ENCODE peak calls at places on chromosomes 4 and X, in six cellular contexts. One of them, this sample, is unnamed.

GRCh38 chrX:17405225-17405969 is 30.4 kb downstream of the NHS start:
- DNase-seq in HCT116: peak
- DNase-seq in H1: no peak
- DNase-seq in GM12878: no peak
- DNase-seq in K562: no peak
- DNase-seq in SK-N-SH: no peak
- DNase-seq in this sample: no peak

GRCh38 chr4:74623041-74623440 is 171.3 kb downstream of the BTC start:
- DNase-seq in K562: peak
- DNase-seq in H1: no peak
- DNase-seq in HCT116: peak
- DNase-seq in GM12878: no peak
- DNase-seq in SK-N-SH: peak
- DNase-seq in this sample: peak

GRCh38 chrX:129777218-129777768 is 2.5 kb upstream of the SASH3 start:
- DNase-seq in H1: no peak
- DNase-seq in HCT116: no peak
- DNase-seq in SK-N-SH: no peak
- DNase-seq in K562: no peak
- DNase-seq in GM12878: no peak
- DNase-seq in this sample: peak

GRCh38 chrX:66756717-66757116 is 117.8 kb upstream of the EDA2R start:
- DNase-seq in GM12878: no peak
- DNase-seq in H1: no peak
- DNase-seq in HCT116: no peak
- DNase-seq in SK-N-SH: no peak
- DNase-seq in K562: no peak
- DNase-seq in this sample: no peak

GRCh38 chr4:99395595-99396364 is 39.4 kb downstream of the ADH7 start:
- DNase-seq in HCT116: no peak
- DNase-seq in SK-N-SH: no peak
- DNase-seq in K562: no peak
- DNase-seq in H1: no peak
- DNase-seq in GM12878: no peak
- DNase-seq in this sample: no peak

GRCh38 chr4:112517067-112517588 is 1.1 kb upstream of the NEUROG2 start:
- DNase-seq in HCT116: no peak
- DNase-seq in SK-N-SH: peak
- DNase-seq in H1: peak
- DNase-seq in K562: no peak
- DNase-seq in GM12878: peak
- DNase-seq in this sample: no peak

GRCh38 chr4:81675785-81676427 is 204.2 kb upstream of the RASGEF1B start:
- DNase-seq in SK-N-SH: no peak
- DNase-seq in K562: no peak
- DNase-seq in HCT116: no peak
- DNase-seq in H1: no peak
- DNase-seq in GM12878: no peak
- DNase-seq in this sample: no peak

GRCh38 chrX:139738581-139738980 is 30.6 kb upstream of the MCF2 start:
- DNase-seq in K562: no peak
- DNase-seq in SK-N-SH: no peak
- DNase-seq in H1: no peak
- DNase-seq in HCT116: no peak
- DNase-seq in GM12878: no peak
- DNase-seq in this sample: no peak

DNA sequence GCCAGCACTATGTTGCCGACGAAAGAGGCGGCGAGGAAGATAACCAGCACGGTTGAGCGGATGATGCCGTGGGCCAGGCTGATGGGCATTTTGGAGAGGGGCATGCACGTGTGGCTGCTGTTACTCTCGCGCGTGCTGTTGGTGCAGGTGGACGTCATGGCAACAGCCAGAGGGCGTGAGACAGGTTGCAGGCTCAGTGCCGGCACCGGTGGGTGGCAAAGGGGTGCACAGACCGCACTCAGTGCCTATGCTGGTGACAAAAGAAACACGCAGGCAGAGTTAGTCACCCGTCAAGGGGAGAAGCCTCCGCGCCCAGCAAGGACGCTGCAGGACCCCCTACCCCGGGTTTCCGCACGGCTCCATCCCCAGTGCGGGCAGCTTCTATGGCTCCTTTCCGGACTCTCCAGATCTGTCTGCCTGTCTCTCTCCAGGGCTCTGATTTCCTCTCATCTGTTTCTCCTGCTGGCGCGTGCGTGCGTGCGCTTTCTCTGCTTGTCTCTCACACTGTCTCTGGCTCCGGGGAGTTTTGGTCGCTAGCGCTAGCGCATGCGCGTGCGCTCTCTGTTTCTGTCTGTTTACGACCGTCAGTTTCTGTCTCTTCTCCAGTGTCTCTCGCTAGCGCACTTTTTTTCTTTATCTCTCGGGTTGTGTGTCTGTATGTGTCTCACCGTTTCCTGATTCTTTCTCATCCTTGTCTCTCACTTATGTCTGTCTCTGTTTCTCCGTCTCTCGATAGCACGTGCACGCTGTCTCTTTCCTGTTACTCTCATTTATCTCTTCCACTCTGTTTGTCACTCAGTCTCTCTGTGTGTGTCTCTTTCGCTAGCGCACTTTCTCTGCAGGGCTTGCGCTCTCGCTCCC is 2.0 kb downstream of the GPR101 start:
- DNase-seq in HCT116: no peak
- DNase-seq in H1: peak
- DNase-seq in GM12878: peak
- DNase-seq in K562: peak
- DNase-seq in SK-N-SH: peak
- DNase-seq in this sample: no peak
- TF ChIP-seq JUND in HCT116: no peak
- TF ChIP-seq JUND in H1: no peak
- TF ChIP-seq JUND in GM12878: no peak
- TF ChIP-seq JUND in K562: no peak
- TF ChIP-seq JUND in SK-N-SH: no peak
- TF ChIP-seq JUND in this sample: no peak

DNA sequence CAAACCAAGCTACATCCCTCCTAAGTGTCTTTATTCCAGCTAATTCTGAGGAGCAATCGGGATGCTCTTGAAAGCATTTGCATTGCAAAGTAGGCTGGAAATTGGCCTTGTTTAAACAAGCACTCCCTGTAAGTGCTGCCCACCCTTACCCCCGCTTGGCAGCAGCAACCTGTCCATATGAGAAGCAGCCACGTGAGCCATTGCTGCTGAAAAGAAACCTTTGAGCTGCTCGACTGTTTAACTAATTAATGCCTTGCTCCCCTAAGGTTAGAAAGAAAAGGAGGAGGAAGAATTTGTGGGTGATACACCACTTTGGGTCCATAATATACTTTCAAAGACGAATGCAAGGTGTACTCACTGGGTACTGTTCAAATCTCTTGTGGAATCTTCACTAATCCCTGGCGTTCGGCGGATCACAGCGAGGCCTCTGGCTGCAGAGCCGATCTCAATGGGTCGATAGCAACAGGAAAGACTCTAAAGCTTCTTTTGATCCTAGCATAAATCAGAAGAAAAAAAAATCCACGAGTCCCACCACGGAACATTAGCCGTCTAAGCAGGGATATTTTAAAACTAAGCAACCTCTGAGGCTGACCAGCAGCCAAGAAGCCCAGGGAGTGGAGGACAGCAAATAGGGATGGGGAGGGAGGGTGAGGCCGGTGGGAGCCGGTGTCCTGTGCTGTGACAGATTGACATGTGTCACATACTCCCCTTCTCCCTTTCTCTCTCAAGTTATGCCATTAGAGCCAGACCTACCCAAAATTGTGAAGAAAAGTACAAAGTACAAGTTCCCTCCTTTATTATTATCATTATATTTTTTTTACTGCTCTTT is 37.2 kb upstream of the MGST2 start:
- DNase-seq in H1: no peak
- DNase-seq in K562: no peak
- DNase-seq in GM12878: no peak
- DNase-seq in SK-N-SH: no peak
- DNase-seq in HCT116: no peak
- DNase-seq in this sample: no peak
- TF ChIP-seq JUND in H1: no peak
- TF ChIP-seq JUND in K562: no peak
- TF ChIP-seq JUND in GM12878: no peak
- TF ChIP-seq JUND in SK-N-SH: no peak
- TF ChIP-seq JUND in HCT116: no peak
- TF ChIP-seq JUND in this sample: no peak

DNA sequence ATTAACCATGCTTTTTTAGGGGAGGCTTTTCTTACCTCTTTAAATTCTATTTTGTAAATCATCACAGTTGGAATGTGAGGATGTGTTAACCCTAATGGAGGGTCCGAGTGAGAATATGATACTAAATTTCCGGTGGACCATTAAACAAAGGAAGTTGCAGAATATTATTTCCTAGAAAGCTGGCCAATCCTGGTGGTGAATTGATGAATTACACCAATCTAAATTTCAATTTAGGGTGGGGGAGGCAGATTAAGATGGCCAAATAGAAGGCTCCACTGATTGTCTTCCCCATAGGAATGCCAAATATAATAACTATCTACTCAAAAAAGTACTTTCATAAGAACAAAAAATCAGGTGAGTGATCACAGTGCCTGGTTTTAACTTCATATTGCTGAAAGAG is 1045.6 kb downstream of the GLUD2 start:
- DNase-seq in SK-N-SH: no peak
- DNase-seq in H1: no peak
- DNase-seq in K562: peak
- DNase-seq in HCT116: no peak
- DNase-seq in GM12878: no peak
- DNase-seq in this sample: no peak
- TF ChIP-seq JUND in SK-N-SH: no peak
- TF ChIP-seq JUND in H1: no peak
- TF ChIP-seq JUND in K562: no peak
- TF ChIP-seq JUND in HCT116: no peak
- TF ChIP-seq JUND in GM12878: no peak
- TF ChIP-seq JUND in this sample: no peak

GRCh38 chr4:183140911-183141320 is 41.9 kb downstream of the WWC2 start:
- DNase-seq in GM12878: no peak
- DNase-seq in HCT116: no peak
- DNase-seq in H1: no peak
- DNase-seq in K562: no peak
- DNase-seq in SK-N-SH: no peak
- DNase-seq in this sample: no peak
- TF ChIP-seq JUND in GM12878: no peak
- TF ChIP-seq JUND in HCT116: no peak
- TF ChIP-seq JUND in H1: no peak
- TF ChIP-seq JUND in K562: no peak
- TF ChIP-seq JUND in SK-N-SH: no peak
- TF ChIP-seq JUND in this sample: no peak

GRCh38 chrX:135985123-135985973 is at the start of gene SLC9A6:
- DNase-seq in K562: peak
- DNase-seq in GM12878: no peak
- DNase-seq in SK-N-SH: peak
- DNase-seq in H1: peak
- DNase-seq in HCT116: no peak
- DNase-seq in this sample: no peak
- TF ChIP-seq JUND in K562: no peak
- TF ChIP-seq JUND in GM12878: no peak
- TF ChIP-seq JUND in SK-N-SH: no peak
- TF ChIP-seq JUND in H1: no peak
- TF ChIP-seq JUND in HCT116: no peak
- TF ChIP-seq JUND in this sample: no peak

GRCh38 chr4:15541941-15542340 is 72.3 kb downstream of the CC2D2A start:
- DNase-seq in H1: no peak
- DNase-seq in GM12878: no peak
- DNase-seq in SK-N-SH: no peak
- DNase-seq in HCT116: no peak
- DNase-seq in K562: no peak
- DNase-seq in this sample: no peak

GRCh38 chr4:15542795-15543194 is 73.1 kb downstream of the CC2D2A start:
- DNase-seq in H1: no peak
- DNase-seq in SK-N-SH: no peak
- DNase-seq in HCT116: no peak
- DNase-seq in K562: no peak
- DNase-seq in GM12878: no peak
- DNase-seq in this sample: no peak

GRCh38 chr4:15543537-15544195 is 74.0 kb downstream of the CC2D2A start:
- DNase-seq in SK-N-SH: peak
- DNase-seq in H1: no peak
- DNase-seq in HCT116: no peak
- DNase-seq in GM12878: no peak
- DNase-seq in K562: no peak
- DNase-seq in this sample: no peak

GRCh38 chr4:15545371-15545770 is 75.7 kb downstream of the CC2D2A start:
- DNase-seq in H1: no peak
- DNase-seq in SK-N-SH: no peak
- DNase-seq in GM12878: no peak
- DNase-seq in K562: no peak
- DNase-seq in HCT116: no peak
- DNase-seq in this sample: no peak

GRCh38 chr4:15544196-15544730 is 74.6 kb downstream of the CC2D2A start:
- DNase-seq in GM12878: no peak
- DNase-seq in H1: no peak
- DNase-seq in K562: no peak
- DNase-seq in SK-N-SH: no peak
- DNase-seq in HCT116: no peak
- DNase-seq in this sample: no peak
- TF ChIP-seq JUND in GM12878: no peak
- TF ChIP-seq JUND in H1: no peak
- TF ChIP-seq JUND in K562: no peak
- TF ChIP-seq JUND in SK-N-SH: no peak
- TF ChIP-seq JUND in HCT116: no peak
- TF ChIP-seq JUND in this sample: no peak

DNA sequence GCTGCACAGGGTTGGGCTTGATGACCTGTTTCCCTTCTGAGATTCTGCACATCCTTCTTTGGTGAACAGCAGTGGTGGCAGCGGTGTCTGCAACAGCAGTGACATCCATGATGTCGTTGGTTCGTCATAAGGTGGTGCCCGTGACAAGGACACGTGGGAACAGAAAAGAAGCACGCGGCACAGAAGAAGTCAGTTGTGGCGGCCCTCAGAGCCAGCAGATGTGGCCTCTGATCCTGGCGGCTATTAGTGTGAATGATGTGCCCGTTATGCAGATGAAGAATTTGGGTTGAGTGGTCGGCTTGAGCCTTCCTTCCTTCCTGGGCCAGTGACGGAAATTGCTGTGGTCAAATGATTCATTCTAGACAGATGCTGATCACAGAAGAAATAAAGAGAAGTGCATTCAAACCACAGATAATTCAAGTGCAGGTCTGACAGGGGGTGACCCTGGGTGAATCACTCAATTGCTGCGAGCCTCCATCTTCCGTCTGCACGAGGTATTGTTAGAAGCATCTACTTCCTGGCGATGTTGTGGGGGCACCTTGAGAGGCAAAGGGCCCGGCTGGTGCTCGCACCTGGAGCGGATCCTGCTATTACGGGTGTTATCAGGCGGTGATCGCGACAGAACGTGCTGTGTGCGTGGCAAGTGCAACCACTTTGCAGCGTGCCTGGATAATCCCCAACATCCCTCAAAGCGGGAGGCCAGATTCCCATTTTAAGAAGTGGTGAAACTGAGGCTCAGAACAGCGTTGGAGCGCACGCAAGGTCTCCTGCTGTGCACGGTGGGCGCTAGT is 215.2 kb upstream of the PSAPL1 start:
- DNase-seq in HCT116: peak
- DNase-seq in GM12878: peak
- DNase-seq in H1: no peak
- DNase-seq in K562: no peak
- DNase-seq in SK-N-SH: no peak
- DNase-seq in this sample: no peak
- TF ChIP-seq JUND in HCT116: no peak
- TF ChIP-seq JUND in GM12878: no peak
- TF ChIP-seq JUND in H1: no peak
- TF ChIP-seq JUND in K562: peak
- TF ChIP-seq JUND in SK-N-SH: peak
- TF ChIP-seq JUND in this sample: no peak

GRCh38 chr4:128061566-128062536 is 739 bp downstream of the LARP1B start:
- DNase-seq in SK-N-SH: peak
- DNase-seq in HCT116: peak
- DNase-seq in GM12878: no peak
- DNase-seq in H1: peak
- DNase-seq in K562: peak
- DNase-seq in this sample: peak
- TF ChIP-seq JUND in SK-N-SH: no peak
- TF ChIP-seq JUND in HCT116: no peak
- TF ChIP-seq JUND in GM12878: no peak
- TF ChIP-seq JUND in H1: no peak
- TF ChIP-seq JUND in K562: no peak
- TF ChIP-seq JUND in this sample: no peak

This sample was measured in T47D.